ENCODE peak calls at places on chromosomes 12 and 14, in nine cellular contexts. One of them, this sample, is unnamed.

GRCh38 chr12:125210104-125210755 is 145.0 kb downstream of the AACS start:
- DNase-seq in heart left ventricle: no peak
- DNase-seq in effector memory CD4-positive, alpha-beta T cell: no peak
- DNase-seq in right lobe of liver: no peak
- DNase-seq in Peyer's patch: no peak
- DNase-seq in body of pancreas: no peak
- DNase-seq in H9: no peak
- DNase-seq in CD8-positive, alpha-beta T cell: no peak
- DNase-seq in caudate nucleus: no peak
- DNase-seq in this sample: no peak

GRCh38 chr14:45610303-45610702 is 357.3 kb upstream of the MIS18BP1 start:
- DNase-seq in heart left ventricle: no peak
- DNase-seq in effector memory CD4-positive, alpha-beta T cell: no peak
- DNase-seq in right lobe of liver: no peak
- DNase-seq in Peyer's patch: no peak
- DNase-seq in body of pancreas: no peak
- DNase-seq in H9: no peak
- DNase-seq in CD8-positive, alpha-beta T cell: no peak
- DNase-seq in caudate nucleus: no peak
- DNase-seq in this sample: no peak

GRCh38 chr14:24367506-24368214 is at the start of gene NFATC4:
- DNase-seq in heart left ventricle: peak; percentile 82
- DNase-seq in effector memory CD4-positive, alpha-beta T cell: no peak
- DNase-seq in right lobe of liver: no peak
- DNase-seq in Peyer's patch: peak; percentile 64
- DNase-seq in body of pancreas: peak; percentile 62
- DNase-seq in H9: peak; percentile 89
- DNase-seq in CD8-positive, alpha-beta T cell: no peak
- DNase-seq in caudate nucleus: no peak
- DNase-seq in this sample: peak; percentile 82

GRCh38 chr12:106498056-106498455 is 84.7 kb upstream of the RFX4 start:
- DNase-seq in heart left ventricle: no peak
- DNase-seq in effector memory CD4-positive, alpha-beta T cell: no peak
- DNase-seq in right lobe of liver: no peak
- DNase-seq in Peyer's patch: no peak
- DNase-seq in body of pancreas: no peak
- DNase-seq in H9: no peak
- DNase-seq in CD8-positive, alpha-beta T cell: no peak
- DNase-seq in caudate nucleus: no peak
- DNase-seq in this sample: no peak

GRCh38 chr12:9632766-9633165 is 25.1 kb upstream of the KLRB1 start:
- DNase-seq in heart left ventricle: no peak
- DNase-seq in effector memory CD4-positive, alpha-beta T cell: no peak
- DNase-seq in right lobe of liver: no peak
- DNase-seq in Peyer's patch: no peak
- DNase-seq in body of pancreas: no peak
- DNase-seq in H9: no peak
- DNase-seq in CD8-positive, alpha-beta T cell: no peak
- DNase-seq in caudate nucleus: no peak
- DNase-seq in this sample: no peak

GRCh38 chr12:27769142-27769672 is 10.8 kb upstream of the KLHL42 start:
- DNase-seq in heart left ventricle: no peak
- DNase-seq in effector memory CD4-positive, alpha-beta T cell: no peak
- DNase-seq in right lobe of liver: no peak
- DNase-seq in Peyer's patch: no peak
- DNase-seq in body of pancreas: no peak
- DNase-seq in H9: no peak
- DNase-seq in CD8-positive, alpha-beta T cell: no peak
- DNase-seq in caudate nucleus: no peak
- DNase-seq in this sample: no peak

GRCh38 chr12:46389130-46389616 is 16.6 kb upstream of the SLC38A2 start:
- DNase-seq in heart left ventricle: no peak
- DNase-seq in effector memory CD4-positive, alpha-beta T cell: no peak
- DNase-seq in right lobe of liver: no peak
- DNase-seq in Peyer's patch: no peak
- DNase-seq in body of pancreas: no peak
- DNase-seq in H9: no peak
- DNase-seq in CD8-positive, alpha-beta T cell: no peak
- DNase-seq in caudate nucleus: no peak
- DNase-seq in this sample: no peak

GRCh38 chr12:112418248-112418595 is 525 bp upstream of the PTPN11 start:
- DNase-seq in heart left ventricle: no peak
- DNase-seq in effector memory CD4-positive, alpha-beta T cell: no peak
- DNase-seq in right lobe of liver: no peak
- DNase-seq in Peyer's patch: no peak
- DNase-seq in body of pancreas: peak; percentile 20
- DNase-seq in H9: no peak
- DNase-seq in CD8-positive, alpha-beta T cell: no peak
- DNase-seq in caudate nucleus: no peak
- DNase-seq in this sample: no peak

GRCh38 chr14:50532502-50533313 is at the start of gene MAP4K5:
- DNase-seq in heart left ventricle: peak; percentile 92
- DNase-seq in effector memory CD4-positive, alpha-beta T cell: peak; percentile 77
- DNase-seq in right lobe of liver: peak; percentile 94
- DNase-seq in Peyer's patch: peak; percentile 95
- DNase-seq in body of pancreas: peak; percentile 91
- DNase-seq in H9: peak; percentile 89
- DNase-seq in CD8-positive, alpha-beta T cell: peak; percentile 94
- DNase-seq in caudate nucleus: peak; percentile 89
- DNase-seq in this sample: peak; percentile 93

GRCh38 chr12:79566452-79566851 is 124.3 kb downstream of the PAWR start:
- DNase-seq in heart left ventricle: no peak
- DNase-seq in effector memory CD4-positive, alpha-beta T cell: no peak
- DNase-seq in right lobe of liver: no peak
- DNase-seq in Peyer's patch: no peak
- DNase-seq in body of pancreas: no peak
- DNase-seq in H9: no peak
- DNase-seq in CD8-positive, alpha-beta T cell: no peak
- DNase-seq in caudate nucleus: no peak
- DNase-seq in this sample: no peak

GRCh38 chr12:69447892-69448291 is 22.3 kb upstream of the FRS2 start:
- DNase-seq in heart left ventricle: no peak
- DNase-seq in effector memory CD4-positive, alpha-beta T cell: no peak
- DNase-seq in right lobe of liver: no peak
- DNase-seq in Peyer's patch: no peak
- DNase-seq in body of pancreas: no peak
- DNase-seq in H9: no peak
- DNase-seq in CD8-positive, alpha-beta T cell: no peak
- DNase-seq in caudate nucleus: no peak
- DNase-seq in this sample: no peak

GRCh38 chr12:24198936-24199644 is 249.6 kb upstream of the SOX5 start:
- DNase-seq in heart left ventricle: no peak
- DNase-seq in effector memory CD4-positive, alpha-beta T cell: no peak
- DNase-seq in right lobe of liver: no peak
- DNase-seq in Peyer's patch: no peak
- DNase-seq in body of pancreas: no peak
- DNase-seq in H9: no peak
- DNase-seq in CD8-positive, alpha-beta T cell: no peak
- DNase-seq in caudate nucleus: no peak
- DNase-seq in this sample: no peak

GRCh38 chr12:98446716-98447115 is 68.7 kb upstream of the TMPO start:
- DNase-seq in heart left ventricle: no peak
- DNase-seq in effector memory CD4-positive, alpha-beta T cell: no peak
- DNase-seq in right lobe of liver: no peak
- DNase-seq in Peyer's patch: no peak
- DNase-seq in body of pancreas: no peak
- DNase-seq in H9: no peak
- DNase-seq in CD8-positive, alpha-beta T cell: no peak
- DNase-seq in caudate nucleus: no peak
- DNase-seq in this sample: no peak

DNA sequence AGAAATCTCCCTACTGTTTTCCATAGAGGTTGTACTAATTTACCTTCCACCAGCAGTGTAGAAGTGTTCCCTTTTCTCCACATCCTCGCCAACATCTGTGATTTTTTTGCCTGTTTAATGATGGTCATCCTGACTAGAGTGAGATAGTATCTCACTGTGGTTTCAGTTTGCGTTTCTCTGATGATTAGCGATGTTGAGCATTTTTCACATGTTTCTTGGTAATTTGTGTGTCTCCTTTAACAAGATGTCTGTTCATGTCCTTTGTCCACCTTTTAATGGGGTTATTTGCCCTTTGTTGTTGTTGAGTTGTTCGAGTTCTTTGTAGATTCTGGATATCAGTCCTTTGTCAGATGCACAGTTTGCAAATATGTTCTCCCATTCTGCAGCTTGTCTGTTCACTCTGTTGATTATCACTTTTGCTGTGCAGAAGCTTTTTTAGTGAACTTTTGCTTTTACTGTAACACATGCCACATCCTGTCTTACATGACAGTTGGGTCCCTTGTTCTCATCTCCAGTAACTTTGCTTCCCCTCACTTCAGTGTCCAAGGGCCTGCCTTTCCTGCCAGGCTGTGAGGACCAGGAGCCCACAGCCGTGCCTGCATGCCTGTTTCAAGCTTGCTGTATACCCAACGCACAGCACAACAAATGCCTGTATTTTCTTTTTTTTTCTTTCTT is 64.9 kb downstream of the SPRING1 start:
- DNase-seq in heart left ventricle: no peak
- DNase-seq in effector memory CD4-positive, alpha-beta T cell: no peak
- DNase-seq in right lobe of liver: no peak
- DNase-seq in Peyer's patch: no peak
- DNase-seq in body of pancreas: no peak
- DNase-seq in H9: no peak
- DNase-seq in CD8-positive, alpha-beta T cell: no peak
- DNase-seq in caudate nucleus: no peak
- DNase-seq in this sample: no peak
- H3K27ac ChIP-seq in heart left ventricle: no peak overlapping the region
- H3K27ac ChIP-seq in effector memory CD4-positive, alpha-beta T cell: no peak overlapping the region
- H3K27ac ChIP-seq in right lobe of liver: no peak overlapping the region
- H3K27ac ChIP-seq in Peyer's patch: no peak overlapping the region
- H3K27ac ChIP-seq in body of pancreas: no peak overlapping the region
- H3K27ac ChIP-seq in H9: no peak overlapping the region
- H3K27ac ChIP-seq in CD8-positive, alpha-beta T cell: no peak overlapping the region
- H3K27ac ChIP-seq in caudate nucleus: no peak overlapping the region
- H3K27ac ChIP-seq in this sample: no peak overlapping the region

GRCh38 chr12:132284618-132285310 is 44.6 kb downstream of the GALNT9 start:
- DNase-seq in heart left ventricle: no peak
- DNase-seq in effector memory CD4-positive, alpha-beta T cell: no peak
- DNase-seq in right lobe of liver: no peak
- DNase-seq in Peyer's patch: no peak
- DNase-seq in body of pancreas: no peak
- DNase-seq in H9: peak; percentile 58
- DNase-seq in CD8-positive, alpha-beta T cell: no peak
- DNase-seq in caudate nucleus: no peak
- DNase-seq in this sample: no peak

GRCh38 chr12:132282031-132282949 is 47.1 kb downstream of the GALNT9 start:
- DNase-seq in heart left ventricle: no peak
- DNase-seq in effector memory CD4-positive, alpha-beta T cell: no peak
- DNase-seq in right lobe of liver: no peak
- DNase-seq in Peyer's patch: no peak
- DNase-seq in body of pancreas: no peak
- DNase-seq in H9: peak; percentile 64
- DNase-seq in CD8-positive, alpha-beta T cell: no peak
- DNase-seq in caudate nucleus: no peak
- DNase-seq in this sample: no peak

GRCh38 chr12:132285311-132285741 is 44.1 kb downstream of the GALNT9 start:
- DNase-seq in heart left ventricle: no peak
- DNase-seq in effector memory CD4-positive, alpha-beta T cell: no peak
- DNase-seq in right lobe of liver: no peak
- DNase-seq in Peyer's patch: no peak
- DNase-seq in body of pancreas: no peak
- DNase-seq in H9: no peak
- DNase-seq in CD8-positive, alpha-beta T cell: no peak
- DNase-seq in caudate nucleus: no peak
- DNase-seq in this sample: no peak

GRCh38 chr12:132282950-132283771 is 46.2 kb downstream of the GALNT9 start:
- DNase-seq in heart left ventricle: no peak
- DNase-seq in effector memory CD4-positive, alpha-beta T cell: no peak
- DNase-seq in right lobe of liver: no peak
- DNase-seq in Peyer's patch: no peak
- DNase-seq in body of pancreas: no peak
- DNase-seq in H9: peak; percentile 90
- DNase-seq in CD8-positive, alpha-beta T cell: peak; percentile 61
- DNase-seq in caudate nucleus: no peak
- DNase-seq in this sample: no peak

DNA sequence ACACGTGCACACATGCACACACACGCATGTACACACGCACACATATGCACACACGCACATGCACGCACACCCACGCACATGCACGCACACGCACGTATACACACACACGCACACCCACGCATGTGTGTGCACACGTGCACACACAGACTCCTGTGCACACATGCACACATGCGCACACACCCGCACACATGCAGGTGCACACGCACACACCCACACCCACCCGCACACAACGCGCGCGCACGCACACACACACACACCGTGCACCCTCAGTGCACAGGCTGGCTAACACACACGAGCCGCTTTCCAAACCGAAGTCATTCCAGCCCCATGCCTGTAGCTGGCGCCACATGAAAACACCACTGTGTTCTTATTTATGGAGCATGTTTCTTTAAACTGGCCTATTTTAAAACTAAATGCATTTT is 45.3 kb downstream of the GALNT9 start:
- DNase-seq in heart left ventricle: no peak
- DNase-seq in effector memory CD4-positive, alpha-beta T cell: no peak
- DNase-seq in right lobe of liver: no peak
- DNase-seq in Peyer's patch: no peak
- DNase-seq in body of pancreas: no peak
- DNase-seq in H9: no peak
- DNase-seq in CD8-positive, alpha-beta T cell: no peak
- DNase-seq in caudate nucleus: no peak
- DNase-seq in this sample: peak; percentile 54
- H3K27ac ChIP-seq in heart left ventricle: no peak overlapping the region
- H3K27ac ChIP-seq in effector memory CD4-positive, alpha-beta T cell: no peak overlapping the region
- H3K27ac ChIP-seq in right lobe of liver: no peak overlapping the region
- H3K27ac ChIP-seq in Peyer's patch: no peak overlapping the region
- H3K27ac ChIP-seq in body of pancreas: no peak overlapping the region
- H3K27ac ChIP-seq in H9: no peak overlapping the region
- H3K27ac ChIP-seq in CD8-positive, alpha-beta T cell: no peak overlapping the region
- H3K27ac ChIP-seq in caudate nucleus: no peak overlapping the region
- H3K27ac ChIP-seq in this sample: no peak overlapping the region

GRCh38 chr12:25959069-25959961 is 833 bp downstream of the RASSF8 start:
- DNase-seq in heart left ventricle: peak; percentile 41
- DNase-seq in effector memory CD4-positive, alpha-beta T cell: no peak
- DNase-seq in right lobe of liver: peak; percentile 67
- DNase-seq in Peyer's patch: peak; percentile 51
- DNase-seq in body of pancreas: peak; percentile 59
- DNase-seq in H9: peak; percentile 59
- DNase-seq in CD8-positive, alpha-beta T cell: no peak
- DNase-seq in caudate nucleus: peak; percentile 47
- DNase-seq in this sample: peak; percentile 48
- H3K27ac ChIP-seq in heart left ventricle: peak overlapping the region; percentile 87
- H3K27ac ChIP-seq in effector memory CD4-positive, alpha-beta T cell: no peak overlapping the region
- H3K27ac ChIP-seq in right lobe of liver: peak overlapping the region; percentile 45
- H3K27ac ChIP-seq in Peyer's patch: peak overlapping the region; percentile 91
- H3K27ac ChIP-seq in body of pancreas: peak overlapping the region; percentile 57
- H3K27ac ChIP-seq in H9: no peak overlapping the region
- H3K27ac ChIP-seq in CD8-positive, alpha-beta T cell: no peak overlapping the region
- H3K27ac ChIP-seq in caudate nucleus: peak overlapping the region; percentile 60
- H3K27ac ChIP-seq in this sample: peak overlapping the region; percentile 88

DNA sequence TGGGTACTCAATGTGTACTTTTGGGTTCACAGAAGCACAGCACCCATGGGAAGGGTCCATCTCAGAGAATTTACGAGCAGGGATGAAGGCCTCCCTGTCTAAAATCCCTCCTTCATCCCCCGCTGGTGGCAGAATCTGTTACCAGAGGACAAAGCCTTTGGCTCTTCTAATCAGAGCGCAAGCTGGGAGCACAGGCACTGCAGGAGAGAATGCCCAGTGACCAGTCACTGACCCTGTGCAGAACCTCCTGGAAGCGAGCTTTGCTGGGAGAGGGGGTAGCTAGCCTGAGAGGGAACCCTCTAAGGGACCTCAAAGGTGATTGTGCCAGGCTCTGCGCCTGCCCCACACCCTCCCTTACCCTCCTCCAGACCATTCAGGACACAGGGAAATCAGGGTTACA is 1.4 kb upstream of the GPR162 start:
- DNase-seq in heart left ventricle: no peak
- DNase-seq in effector memory CD4-positive, alpha-beta T cell: no peak
- DNase-seq in right lobe of liver: no peak
- DNase-seq in Peyer's patch: no peak
- DNase-seq in body of pancreas: no peak
- DNase-seq in H9: no peak
- DNase-seq in CD8-positive, alpha-beta T cell: no peak
- DNase-seq in caudate nucleus: no peak
- DNase-seq in this sample: no peak
- H3K27ac ChIP-seq in heart left ventricle: no peak overlapping the region
- H3K27ac ChIP-seq in effector memory CD4-positive, alpha-beta T cell: no peak overlapping the region
- H3K27ac ChIP-seq in right lobe of liver: peak overlapping the region; percentile 5
- H3K27ac ChIP-seq in Peyer's patch: no peak overlapping the region
- H3K27ac ChIP-seq in body of pancreas: no peak overlapping the region
- H3K27ac ChIP-seq in H9: no peak overlapping the region
- H3K27ac ChIP-seq in CD8-positive, alpha-beta T cell: no peak overlapping the region
- H3K27ac ChIP-seq in caudate nucleus: no peak overlapping the region
- H3K27ac ChIP-seq in this sample: no peak overlapping the region